ENCODE peak calls at places on chromosomes 13 and 19, in five cellular contexts. D, B, M, W and C are unnamed samples. For H3K4me1 and H3K36me3, the result is how much of the 10 kb centered on the place peaks cover.

GRCh38 chr19:6772028-6772865 is at the start of gene VAV1:
- DNase-seq in D (peak), B (peak), M (peak), W (no peak), C (peak)

GRCh38 chr13:39336964-39337363 is 266.0 kb downstream of the LHFPL6 start:
- DNase-seq in D (no peak), B (no peak), M (no peak), W (no peak), C (no peak)

GRCh38 chr13:53054569-53054968 is 26.0 kb downstream of the OLFM4 start:
- DNase-seq in D (no peak), B (no peak), M (no peak), W (no peak), C (no peak)

GRCh38 chr13:113856716-113857065 is 7.2 kb downstream of the GAS6 start:
- DNase-seq in D (peak), B (peak), M (no peak), W (peak), C (no peak)

GRCh38 chr19:54388001-54388802 is 23.5 kb upstream of the LAIR1 start:
- DNase-seq in D (no peak), B (no peak), M (no peak), W (no peak), C (peak)

GRCh38 chr19:15288146-15288963 is 44.0 kb downstream of the BRD4 start:
- DNase-seq in D (peak), B (no peak), M (no peak), W (no peak), C (no peak)

GRCh38 chr13:110426745-110427144 is 119.7 kb downstream of the COL4A2 start:
- DNase-seq in D (no peak), B (no peak), M (no peak), W (peak), C (no peak)

GRCh38 chr13:113838711-113839201 is 25.1 kb downstream of the GAS6 start:
- DNase-seq in D (no peak), B (no peak), M (no peak), W (no peak), C (no peak)

GRCh38 chr19:995051-995827 is 5.0 kb upstream of the GRIN3B start:
- DNase-seq in D (no peak), B (no peak), M (no peak), W (no peak), C (no peak)

GRCh38 chr13:88086577-88086976 is 415.4 kb downstream of the SLITRK5 start:
- DNase-seq in D (no peak), B (no peak), M (no peak), W (no peak), C (no peak)

GRCh38 chr13:42384265-42384664 is 112.3 kb downstream of the AKAP11 start:
- DNase-seq in D (no peak), B (no peak), M (no peak), W (no peak), C (no peak)

GRCh38 chr13:24745861-24746617 is 17.9 kb upstream of the RNF17 start:
- DNase-seq in D (no peak), B (no peak), M (no peak), W (no peak), C (no peak)

GRCh38 chr19:49682274-49682673 is 5.2 kb downstream of the PRMT1 start:
- DNase-seq in D (no peak), B (no peak), M (no peak), W (no peak), C (no peak)

GRCh38 chr13:76009491-76009890 is 373.4 kb downstream of the LMO7 start:
- DNase-seq in D (no peak), B (no peak), M (no peak), W (no peak), C (no peak)

GRCh38 chr13:94950303-94950702 is 238.0 kb upstream of the SOX21 start:
- DNase-seq in D (no peak), B (no peak), M (no peak), W (no peak), C (no peak)

GRCh38 chr13:42803563-42804212 is 22.3 kb downstream of the FAM216B start:
- DNase-seq in D (no peak), B (no peak), M (no peak), W (no peak), C (no peak)

GRCh38 chr13:26498524-26499208 is 58.8 kb upstream of the WASF3 start:
- DNase-seq in D (no peak), B (no peak), M (no peak), W (no peak), C (no peak)

GRCh38 chr13:33806470-33807248 is 11.3 kb upstream of the RFC3 start:
- DNase-seq in D (no peak), B (no peak), M (no peak), W (no peak), C (no peak)

GRCh38 chr13:20702530-20702929 is 969 bp upstream of the IL17D start:
- DNase-seq in D (no peak), B (no peak), M (no peak), W (no peak), C (no peak)

GRCh38 chr13:100298116-100298681 is 209.3 kb downstream of the PCCA start:
- DNase-seq in D (no peak), B (no peak), M (no peak), W (no peak), C (no peak)

GRCh38 chr19:19758164-19758563 is 25.3 kb upstream of the ZNF14 start:
- DNase-seq in D (no peak), B (no peak), M (no peak), W (no peak), C (no peak)

GRCh38 chr19:38667552-38668205 is 20.2 kb downstream of the ACTN4 start:
- DNase-seq in D (no peak), B (no peak), M (no peak), W (peak), C (no peak)

GRCh38 chr13:22726721-22727120 is 454.1 kb upstream of the SGCG start:
- DNase-seq in D (no peak), B (no peak), M (no peak), W (no peak), C (no peak)

DNA sequence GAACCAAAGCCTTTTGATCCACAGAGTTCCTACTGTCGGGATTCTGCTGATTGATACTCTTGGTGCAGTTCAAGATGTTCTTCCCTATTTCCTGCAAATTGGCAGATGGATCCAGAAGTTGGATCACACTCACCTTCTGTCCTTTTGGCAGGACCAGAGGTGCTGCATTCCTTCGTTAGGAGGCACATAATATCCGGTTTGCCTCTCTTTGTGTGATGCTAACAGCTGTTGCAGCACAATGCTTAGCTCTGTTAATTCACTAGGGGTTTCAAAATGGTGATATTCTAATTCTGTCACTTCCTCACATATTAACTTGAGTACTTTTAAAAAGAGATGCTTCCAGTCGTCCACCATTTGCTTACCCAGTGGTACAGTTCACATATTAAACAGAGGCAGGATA is 15.2 kb upstream of the CHST8 start:
- DNase-seq in D (peak), B (no peak), M (no peak), W (no peak), C (no peak)
- H3K4me1 ChIP-seq in D (under half), B (under half), M (under half), W (under half), C (under half)

DNA sequence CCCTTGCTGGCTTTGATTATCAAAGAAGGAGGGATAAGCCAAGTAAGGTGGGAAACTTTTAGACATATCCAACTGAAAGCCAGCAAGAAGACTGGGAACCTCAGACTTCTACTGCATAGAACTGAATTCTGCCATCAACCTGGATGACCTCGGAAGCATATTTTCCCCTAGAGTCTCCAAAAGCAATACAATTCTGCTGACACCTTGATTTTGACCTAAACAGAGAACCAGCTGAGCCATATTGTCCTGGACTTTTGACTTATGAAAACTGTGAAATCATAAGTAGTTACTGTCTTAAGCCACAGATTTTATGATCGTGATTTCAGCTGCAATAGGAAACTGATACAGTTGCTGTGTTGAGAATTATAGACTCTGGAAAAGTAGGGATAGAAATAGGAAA is 227.6 kb downstream of the PCDH20 start:
- DNase-seq in D (no peak), B (no peak), M (no peak), W (no peak), C (no peak)
- H3K36me3 ChIP-seq in D (under half), B (under half), M (under half), W (under half), C (under half)

GRCh38 chr13:112766336-112766735 is 76.5 kb downstream of the ATP11A start:
- DNase-seq in D (no peak), B (no peak), M (no peak), W (no peak), C (no peak)

GRCh38 chr13:112768795-112769411 is 79.1 kb downstream of the ATP11A start:
- DNase-seq in D (peak), B (peak), M (no peak), W (no peak), C (peak)

GRCh38 chr13:112769615-112770014 is 79.8 kb downstream of the ATP11A start:
- DNase-seq in D (no peak), B (no peak), M (no peak), W (no peak), C (no peak)

GRCh38 chr13:112765734-112766133 is 75.9 kb downstream of the ATP11A start:
- DNase-seq in D (no peak), B (no peak), M (no peak), W (no peak), C (no peak)

DNA sequence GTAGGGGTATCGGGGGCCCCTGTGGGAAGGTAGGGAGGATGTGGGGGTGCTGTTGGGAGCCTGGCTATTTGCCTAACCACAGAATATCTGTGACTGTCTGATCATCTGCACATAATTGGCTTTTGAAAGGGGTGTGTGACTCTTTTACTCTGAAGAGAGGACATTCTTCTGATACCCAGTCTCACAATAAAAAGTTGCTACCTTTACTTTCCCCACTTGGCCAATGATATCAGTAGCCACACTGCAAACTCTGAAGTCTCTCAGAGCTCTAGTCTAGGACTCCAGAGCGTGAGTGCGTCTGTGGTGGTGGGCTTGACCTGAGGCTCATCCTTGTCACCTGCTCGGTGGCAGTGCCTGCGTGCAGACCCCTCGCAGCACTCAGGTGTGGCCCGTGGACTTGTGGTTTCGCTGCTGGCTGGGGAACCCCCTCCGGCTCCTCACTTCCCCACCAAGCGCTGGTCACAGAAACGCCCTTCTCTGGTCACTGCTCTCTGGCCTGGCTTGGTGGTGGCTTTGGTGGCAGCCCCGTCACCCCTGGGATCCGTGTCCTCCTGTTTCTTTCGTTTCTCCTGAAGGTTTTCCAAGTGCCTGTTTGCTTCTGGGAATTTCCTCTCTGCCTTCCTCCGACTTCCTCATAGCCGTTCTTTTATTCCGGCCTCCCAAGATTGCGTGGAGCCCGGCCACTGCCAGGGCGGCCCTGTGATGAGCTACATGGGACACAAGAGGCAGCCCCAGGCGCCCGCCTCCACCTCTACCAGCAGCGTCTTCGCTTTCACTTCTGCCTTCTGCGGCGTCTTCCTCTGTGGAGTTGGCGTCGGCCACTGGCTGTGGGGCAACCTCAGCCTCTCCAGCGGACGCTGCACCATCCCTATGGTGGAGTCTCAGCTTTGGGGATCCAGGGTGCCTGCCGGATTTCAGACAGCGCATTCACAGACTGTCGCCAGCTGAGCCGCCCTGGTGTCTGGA is 78.0 kb downstream of the ATP11A start:
- DNase-seq in D (no peak), B (peak), M (no peak), W (no peak), C (no peak)
- H3K4me1 ChIP-seq in D (under half), B (under half), M (under half), W (under half), C (under half)

GRCh38 chr19:10927691-10928562 is 512 bp downstream of the YIPF2 start:
- DNase-seq in D (no peak), B (no peak), M (no peak), W (no peak), C (no peak)

GRCh38 chr19:10929402-10929794 is 787 bp downstream of the TIMM29 start:
- DNase-seq in D (no peak), B (no peak), M (no peak), W (peak), C (no peak)

GRCh38 chr19:10924597-10924996 is 3.8 kb downstream of the YIPF2 start:
- DNase-seq in D (no peak), B (no peak), M (no peak), W (no peak), C (no peak)

GRCh38 chr19:10923503-10924076 is 4.8 kb downstream of the YIPF2 start:
- DNase-seq in D (no peak), B (no peak), M (no peak), W (no peak), C (no peak)

DNA sequence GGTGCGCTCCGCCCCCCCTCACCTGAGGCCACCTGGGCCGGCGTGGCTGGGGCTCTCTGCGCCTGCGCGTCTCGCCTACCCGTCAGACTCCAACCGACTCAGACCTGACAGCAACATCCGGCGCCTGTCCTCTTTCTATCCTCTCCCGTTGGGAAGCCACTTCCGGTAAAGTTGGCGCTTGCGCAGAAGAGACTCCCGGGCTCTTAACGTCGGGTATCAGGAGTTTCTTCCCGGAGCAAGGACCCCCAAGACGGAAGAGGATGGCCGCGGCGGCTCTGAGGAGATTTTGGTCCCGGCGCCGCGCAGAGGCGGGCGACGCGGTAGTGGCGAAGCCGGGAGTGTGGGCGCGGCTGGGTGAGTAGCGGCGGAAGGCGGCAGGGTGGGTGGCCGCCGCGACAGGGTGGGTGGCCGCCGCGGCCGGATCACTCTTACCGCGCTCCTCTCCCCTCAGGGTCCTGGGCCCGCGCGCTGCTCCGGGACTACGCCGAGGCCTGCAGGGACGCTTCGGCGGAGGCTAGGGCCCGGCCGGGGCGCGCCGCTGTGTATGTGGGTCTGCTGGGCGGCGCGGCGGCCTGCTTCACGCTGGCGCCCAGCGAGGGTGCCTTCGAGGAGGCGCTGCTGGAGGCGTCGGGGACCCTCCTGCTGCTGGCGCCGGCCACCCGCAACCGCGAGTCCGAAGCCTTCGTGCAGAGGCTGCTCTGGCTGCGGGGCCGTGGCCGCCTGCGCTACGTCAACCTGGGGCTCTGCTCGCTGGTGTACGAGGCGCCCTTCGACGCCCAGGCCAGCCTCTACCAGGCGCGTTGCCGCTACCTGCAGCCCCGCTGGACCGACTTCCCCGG is at the start of the genes TIMM29 and YIPF2:
- DNase-seq in D (peak), B (peak), M (peak), W (peak), C (peak)
- H3K36me3 ChIP-seq in D (under half), B (under half), M (under half), W (half or more), C (under half)

GRCh38 chr13:27654059-27654458 is 32.4 kb downstream of the POLR1D start:
- DNase-seq in D (no peak), B (no peak), M (no peak), W (no peak), C (no peak)
- H3K4me1 ChIP-seq in D (under half), B (under half), M (under half), W (under half), C (under half)

DNA sequence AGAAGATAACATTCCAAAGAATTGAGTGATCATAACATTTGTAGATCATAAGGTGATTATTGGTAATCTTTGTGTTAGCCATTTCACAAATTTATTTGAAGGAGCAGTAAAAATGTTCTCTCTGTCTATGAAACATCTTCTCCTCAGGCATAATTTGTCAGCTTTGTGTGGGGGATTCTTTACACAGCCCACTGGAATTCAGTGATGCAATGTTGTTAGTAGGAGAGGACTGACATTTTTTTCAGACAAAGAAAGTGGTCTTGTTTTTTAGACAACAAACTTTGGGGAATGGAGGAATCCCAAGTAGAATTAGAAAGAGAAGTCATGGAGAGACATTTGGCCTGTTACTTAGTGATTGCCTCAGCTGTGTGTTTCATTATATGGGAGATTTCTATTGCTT is 100.3 kb downstream of the ITGBL1 start:
- DNase-seq in D (no peak), B (no peak), M (no peak), W (no peak), C (no peak)
- H3K36me3 ChIP-seq in D (under half), B (under half), M (under half), W (under half), C (under half)

GRCh38 chr19:48618916-48619691 is at the start of the genes RPL18 and SPHK2:
- DNase-seq in D (peak), B (peak), M (peak), W (peak), C (peak)
- H3K4me1 ChIP-seq in D (half or more), B (under half), M (under half), W (under half), C (under half)

DNA sequence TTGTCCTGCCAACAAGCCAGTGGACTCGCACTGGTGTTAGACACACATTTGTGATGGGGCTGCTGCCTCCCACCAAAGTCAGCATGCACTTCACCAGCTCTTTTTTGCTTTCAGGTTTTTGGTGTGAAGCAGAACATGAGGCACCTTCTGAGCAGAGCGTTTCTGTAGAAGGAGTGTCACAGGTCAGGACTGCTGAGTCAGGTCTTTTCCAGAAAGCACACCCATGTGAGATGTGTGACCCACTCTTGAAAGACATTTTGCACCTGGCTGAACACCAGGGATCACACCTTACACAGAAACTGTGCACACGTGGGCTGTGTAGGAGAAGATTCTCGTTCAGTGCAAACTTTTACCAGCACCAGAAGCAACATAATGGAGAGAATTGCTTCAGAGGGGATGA is 4.8 kb downstream of the ZNF304 start:
- DNase-seq in D (no peak), B (no peak), M (no peak), W (no peak), C (no peak)
- H3K36me3 ChIP-seq in D (half or more), B (under half), M (under half), W (half or more), C (under half)

GRCh38 chr19:30309983-30310805 is 62.0 kb upstream of the ZNF536 start:
- DNase-seq in D (no peak), B (no peak), M (no peak), W (no peak), C (no peak)
- H3K4me1 ChIP-seq in D (under half), B (under half), M (under half), W (under half), C (under half)